ENCODE peak calls at places on chromosomes 2 and 18, in ten cellular contexts. F is heart right ventricle, U is heart left ventricle, K is upper lobe of right lung, Z is suprapubic skin, X is adrenal gland, A is brain microvascular endothelial cell, C is IMR-90, S is uterus, E is K562. P is an unnamed sample.

GRCh38 chr2:18325118-18325517 is 235.3 kb downstream of the RDH14 start:
- DNase-seq in A (no peak), K (no peak), X (no peak), E (no peak), S (no peak), C (no peak), U (no peak), F (no peak), Z (no peak), P (no peak)

GRCh38 chr2:155456222-155456621 is 757.7 kb downstream of the KCNJ3 start:
- DNase-seq in X (no peak), U (no peak), S (no peak), E (no peak), K (no peak), Z (no peak), F (no peak), A (no peak), C (no peak), P (no peak)

GRCh38 chr2:1561259-1561658 is 148.0 kb downstream of the TPO start:
- DNase-seq in K (no peak), X (no peak), A (no peak), E (no peak), F (no peak), Z (no peak), U (no peak), S (no peak), C (no peak), P (no peak)

GRCh38 chr2:166127217-166128155 is at the start of gene SCN1A:
- DNase-seq in A (no peak), E (peak), K (no peak), U (no peak), S (no peak), F (no peak), C (peak), X (peak), Z (no peak), P (no peak)

GRCh38 chr2:238790877-238791276 is 57.0 kb upstream of the TWIST2 start:
- DNase-seq in Z (no peak), C (no peak), S (no peak), U (no peak), F (no peak), A (no peak), X (no peak), K (no peak), E (no peak), P (no peak)

GRCh38 chr18:9663377-9663776 is 44.7 kb upstream of the RAB31 start:
- DNase-seq in C (no peak), S (no peak), K (no peak), E (no peak), F (no peak), X (peak), Z (no peak), A (no peak), U (no peak), P (no peak)

GRCh38 chr2:10234013-10234306 is 68.7 kb upstream of the HPCAL1 start:
- DNase-seq in K (no peak), X (no peak), Z (peak), F (no peak), E (no peak), C (no peak), U (no peak), S (no peak), A (no peak), P (no peak)

GRCh38 chr2:215638687-215639086 is 202.8 kb upstream of the FN1 start:
- DNase-seq in X (no peak), S (no peak), E (no peak), C (no peak), U (no peak), F (no peak), K (no peak), Z (no peak), A (no peak), P (no peak)

GRCh38 chr2:149473538-149473937 is 114.0 kb downstream of the MMADHC start:
- DNase-seq in E (no peak), C (no peak), S (no peak), X (no peak), A (no peak), Z (no peak), F (no peak), K (no peak), U (no peak), P (no peak)

GRCh38 chr18:24544141-24544498 is 83.7 kb downstream of the HRH4 start:
- DNase-seq in X (peak), Z (no peak), C (peak), K (no peak), U (no peak), S (no peak), F (peak), E (peak), A (no peak), P (no peak)

GRCh38 chr2:99956232-99957030 is 186.0 kb downstream of the AFF3 start:
- DNase-seq in Z (no peak), E (no peak), U (no peak), K (no peak), S (no peak), C (no peak), A (no peak), X (no peak), F (no peak), P (no peak)

GRCh38 chr2:56185101-56185581 is 1.4 kb downstream of the CCDC85A start:
- DNase-seq in A (no peak), K (peak), E (no peak), C (no peak), Z (no peak), X (peak), U (peak), S (no peak), F (peak), P (peak)

GRCh38 chr2:37711308-37711731 is 39.9 kb upstream of the CDC42EP3 start:
- DNase-seq in Z (no peak), U (no peak), K (no peak), C (peak), F (no peak), S (no peak), E (no peak), X (no peak), A (peak), P (no peak)

GRCh38 chr2:176638167-176639015 is 369.1 kb downstream of the MTX2 start:
- DNase-seq in C (peak), Z (peak), A (peak), F (peak), X (peak), E (peak), S (peak), U (peak), K (peak), P (peak)

GRCh38 chr2:27798948-27799645 is 27.6 kb downstream of the MRPL33 start:
- DNase-seq in A (peak), Z (peak), F (peak), X (no peak), S (peak), E (no peak), C (peak), K (no peak), U (peak), P (no peak)

GRCh38 chr2:119233326-119234020 is 9.8 kb downstream of the STEAP3 start:
- DNase-seq in C (peak), E (no peak), Z (no peak), F (no peak), S (no peak), K (no peak), X (no peak), U (no peak), A (no peak), P (no peak)

GRCh38 chr2:119232666-119232993 is 9.0 kb downstream of the STEAP3 start:
- DNase-seq in Z (no peak), K (no peak), X (no peak), E (no peak), F (no peak), U (no peak), C (no peak), A (no peak), S (no peak), P (no peak)

GRCh38 chr2:119236796-119237195 is 13.2 kb downstream of the STEAP3 start:
- DNase-seq in E (no peak), X (no peak), Z (no peak), A (no peak), K (no peak), U (no peak), C (no peak), F (no peak), S (no peak), P (no peak)

GRCh38 chr2:119231975-119232665 is 8.5 kb downstream of the STEAP3 start:
- DNase-seq in X (no peak), S (no peak), E (no peak), Z (no peak), K (no peak), U (no peak), A (peak), C (peak), F (no peak), P (no peak)

DNA sequence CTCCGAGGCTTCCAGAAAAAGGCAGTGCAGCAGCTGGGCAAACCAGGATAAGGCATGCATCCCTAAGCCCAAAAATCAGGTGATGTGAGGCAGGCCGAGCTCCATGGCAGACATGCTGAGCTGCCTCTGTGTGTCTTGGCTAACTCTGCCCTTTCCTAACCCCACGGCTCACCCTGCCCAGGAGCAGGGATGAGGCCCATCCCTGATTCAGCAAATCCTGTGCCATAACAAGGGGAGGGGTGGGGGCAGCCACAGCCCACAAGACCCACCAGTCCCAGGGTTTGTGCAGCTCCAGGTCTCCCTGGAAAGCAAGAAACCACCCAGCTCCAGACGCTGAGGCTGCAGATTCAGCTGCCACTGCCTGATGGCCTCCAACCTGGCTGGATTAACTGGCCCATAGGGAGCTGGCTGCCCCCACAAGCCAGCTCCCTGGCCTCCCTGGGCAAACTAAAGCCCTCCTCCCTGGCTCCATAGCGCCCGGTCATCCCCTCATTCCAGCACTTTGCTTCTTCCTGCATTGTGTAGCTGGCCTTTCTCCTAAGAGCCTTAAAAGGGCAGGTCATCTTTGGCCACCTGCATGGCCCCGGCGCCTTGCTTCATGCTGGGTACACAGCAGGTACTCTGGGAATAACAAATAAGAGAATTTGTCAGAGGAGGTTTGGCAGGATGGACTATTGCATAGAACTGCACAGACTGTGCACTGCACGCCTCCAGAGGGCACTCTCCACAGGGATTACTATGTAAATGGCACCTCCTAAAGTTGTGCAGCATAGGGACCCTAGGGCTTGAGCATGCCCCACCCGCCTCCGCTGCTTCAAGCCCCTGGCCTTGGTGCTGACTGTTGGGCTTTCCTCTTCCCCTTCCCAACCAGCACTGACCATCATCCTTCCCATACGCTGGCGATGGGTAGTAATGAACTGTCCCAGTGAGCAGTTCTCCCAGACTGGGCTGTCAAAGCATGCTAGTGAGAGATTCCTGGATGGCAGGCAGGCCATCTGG is 10.7 kb downstream of the STEAP3 start:
- DNase-seq in F (no peak), A (no peak), K (no peak), Z (no peak), S (no peak), X (peak), U (no peak), C (peak), E (peak), P (no peak)
- TF ChIP-seq CTCF in F (no peak), A (peak), K (peak), Z (no peak), S (no peak), X (no peak), U (peak), C (peak), E (peak), P (no peak)

GRCh38 chr2:115057473-115057872 is 615.0 kb downstream of the DPP10 start:
- DNase-seq in Z (no peak), X (no peak), U (no peak), S (no peak), C (no peak), K (no peak), A (no peak), E (no peak), F (no peak), P (no peak)
- TF ChIP-seq CTCF in Z (no peak), X (no peak), U (no peak), S (no peak), C (no peak), K (no peak), A (no peak), E (no peak), F (no peak), P (no peak)

GRCh38 chr2:85326406-85326945 is 1.3 kb downstream of the TGOLN2 start:
- DNase-seq in K (no peak), Z (no peak), A (no peak), E (peak), S (no peak), F (no peak), X (no peak), U (no peak), C (peak), P (no peak)

GRCh38 chr2:85326946-85327756 is 638 bp downstream of the TGOLN2 start:
- DNase-seq in F (peak), E (peak), K (peak), A (peak), C (peak), U (peak), X (peak), S (peak), Z (peak), P (peak)

GRCh38 chr2:85325466-85325811 is 2.4 kb downstream of the TGOLN2 start:
- DNase-seq in A (no peak), S (no peak), U (no peak), K (no peak), C (no peak), Z (no peak), E (no peak), F (no peak), X (no peak), P (no peak)

GRCh38 chr2:85329181-85329651 is 1.4 kb upstream of the TGOLN2 start:
- DNase-seq in Z (no peak), E (peak), C (no peak), F (no peak), K (no peak), X (no peak), S (no peak), U (no peak), A (no peak), P (no peak)

GRCh38 chr2:85327757-85328617 is at the start of gene TGOLN2:
- DNase-seq in Z (peak), X (peak), F (peak), C (peak), U (peak), K (peak), E (peak), S (peak), A (peak), P (peak)
- TF ChIP-seq CTCF in Z (no peak), X (peak), F (no peak), C (no peak), U (no peak), K (no peak), E (peak), S (no peak), A (peak), P (no peak)

DNA sequence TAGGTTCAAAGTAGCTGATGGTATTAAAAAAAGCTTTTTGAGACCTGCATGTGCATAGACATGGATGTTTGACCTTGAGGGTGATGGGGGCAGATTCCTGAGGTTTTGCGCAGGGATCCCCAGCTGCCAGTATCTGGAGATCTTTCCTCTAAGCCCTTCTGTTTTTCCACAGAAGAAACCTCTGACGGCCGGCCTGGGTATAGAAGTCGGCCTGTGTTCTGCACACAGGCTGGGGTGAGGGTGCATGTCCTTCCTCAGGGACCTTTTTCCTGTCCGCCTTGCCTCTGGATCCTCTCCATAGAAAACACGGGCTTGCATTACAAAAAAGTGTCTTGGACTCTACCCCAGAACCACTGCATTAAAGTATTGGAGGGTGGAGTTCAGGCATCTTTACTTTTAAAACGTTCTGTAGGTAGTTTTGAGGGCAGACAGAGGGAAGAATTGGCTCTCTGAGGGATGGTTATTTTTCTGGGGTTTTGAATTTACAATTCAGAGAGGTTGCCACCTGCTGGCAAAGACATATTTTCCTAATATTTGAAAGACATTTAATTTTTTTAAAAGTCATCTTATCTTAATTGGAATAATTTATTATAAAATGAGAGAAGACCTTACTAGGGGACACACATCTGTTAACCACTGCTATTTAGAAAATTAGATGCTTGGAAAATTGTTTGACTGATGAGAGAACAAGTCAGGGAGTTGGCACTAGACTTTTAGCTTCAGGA is 350.6 kb downstream of the DCDC2C start:
- DNase-seq in S (no peak), F (no peak), K (no peak), E (no peak), X (no peak), Z (no peak), U (no peak), A (no peak), C (no peak), P (no peak)
- TF ChIP-seq CTCF in S (no peak), F (no peak), K (peak), E (no peak), X (no peak), Z (no peak), U (no peak), A (no peak), C (no peak), P (no peak)

DNA sequence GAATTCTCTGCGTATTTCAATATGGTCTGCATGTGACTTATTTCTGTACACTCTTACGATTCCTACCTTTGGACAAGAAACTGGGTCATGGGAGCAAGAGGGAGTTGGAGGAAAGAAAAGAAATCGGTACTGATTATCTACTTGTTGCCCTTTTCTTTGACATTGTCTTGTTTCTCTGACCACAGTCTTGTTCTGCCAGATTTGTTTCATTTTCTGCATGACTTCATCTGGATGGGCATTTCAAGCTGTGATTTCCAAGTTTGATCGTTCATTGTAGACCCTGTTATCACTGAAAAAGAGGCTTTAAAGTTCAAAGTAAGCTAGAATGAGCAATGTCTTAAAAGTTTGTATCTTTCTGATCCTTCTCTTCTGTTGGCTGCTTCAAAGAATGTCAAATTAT is 2186.3 kb upstream of the CELF4 start:
- DNase-seq in E (no peak), K (no peak), Z (no peak), F (no peak), U (no peak), S (no peak), A (no peak), X (no peak), C (no peak), P (no peak)
- TF ChIP-seq CTCF in E (no peak), K (no peak), Z (no peak), F (no peak), U (no peak), S (no peak), A (no peak), X (no peak), C (no peak), P (no peak)

GRCh38 chr2:11743531-11743815 is 3.0 kb upstream of the LPIN1 start:
- DNase-seq in Z (no peak), X (no peak), S (no peak), C (no peak), U (peak), K (no peak), A (no peak), F (no peak), E (no peak), P (no peak)

GRCh38 chr2:11744631-11745394 is 1.6 kb upstream of the LPIN1 start:
- DNase-seq in C (peak), F (no peak), S (no peak), K (no peak), U (peak), Z (no peak), E (peak), A (peak), X (peak), P (peak)

GRCh38 chr2:11742702-11743530 is 3.5 kb upstream of the LPIN1 start:
- DNase-seq in X (no peak), A (no peak), F (no peak), S (no peak), U (no peak), C (no peak), E (peak), Z (no peak), K (no peak), P (no peak)

GRCh38 chr2:11742317-11742701 is 4.1 kb upstream of the LPIN1 start:
- DNase-seq in E (peak), F (no peak), Z (no peak), U (no peak), X (no peak), K (no peak), C (peak), S (no peak), A (no peak), P (no peak)

GRCh38 chr2:11743846-11744553 is 2.4 kb upstream of the LPIN1 start:
- DNase-seq in C (peak), S (peak), E (peak), F (peak), U (peak), K (peak), A (peak), X (peak), Z (peak), P (peak)
- TF ChIP-seq CTCF in C (no peak), S (no peak), E (no peak), F (no peak), U (no peak), K (no peak), A (no peak), X (no peak), Z (no peak), P (no peak)